ENCODE peak calls at places on chromosome 7, in ten cellular contexts. V is A549, O is endothelial cell of umbilical vein, R is adrenal gland, C is body of pancreas, M is IMR-90, K is Peyer's patch, G is transverse colon, B is right lobe of liver, F is stomach. X is an unnamed sample.

GRCh38 chr7:128210590-128211570 is 30.2 kb upstream of the LEP start:
- DNase-seq in V (no peak), O (no peak), R (no peak), C (no peak), M (no peak), K (no peak), G (no peak), B (no peak), F (no peak), X (no peak)

GRCh38 chr7:155731375-155731774 is 80.9 kb downstream of the SHH start:
- DNase-seq in V (no peak), O (no peak), R (no peak), C (no peak), M (no peak), K (peak; percentile 71), G (no peak), B (no peak), F (no peak), X (no peak)

GRCh38 chr7:155806096-155806871 is 6.0 kb downstream of the SHH start:
- DNase-seq in V (no peak), O (no peak), R (no peak), C (no peak), M (no peak), K (no peak), G (no peak), B (no peak), F (no peak), X (no peak)

GRCh38 chr7:12731214-12731656 is 43.8 kb downstream of the ARL4A start:
- DNase-seq in V (no peak), O (peak; percentile 83), R (no peak), C (no peak), M (peak; percentile 36), K (no peak), G (no peak), B (no peak), F (no peak), X (peak; percentile 70)

GRCh38 chr7:143490719-143491306 is 13.1 kb downstream of the TAS2R41 start:
- DNase-seq in V (no peak), O (peak; percentile 58), R (no peak), C (no peak), M (no peak), K (peak; percentile 64), G (no peak), B (peak; percentile 33), F (no peak), X (peak; percentile 54)

GRCh38 chr7:44665531-44666213 is 59.2 kb downstream of the OGDH start:
- DNase-seq in V (no peak), O (no peak), R (no peak), C (no peak), M (peak; percentile 76), K (no peak), G (no peak), B (no peak), F (no peak), X (no peak)

GRCh38 chr7:103299660-103300059 is 2.4 kb downstream of the PMPCB start:
- DNase-seq in V (no peak), O (no peak), R (no peak), C (no peak), M (no peak), K (no peak), G (no peak), B (no peak), F (no peak), X (peak; percentile 46)

GRCh38 chr7:88758355-88759215 is 915 bp upstream of the ZNF804B start:
- DNase-seq in V (no peak), O (peak; percentile 34), R (no peak), C (peak; percentile 47), M (no peak), K (no peak), G (no peak), B (peak; percentile 22), F (no peak), X (no peak)

GRCh38 chr7:107277331-107277730 is 108.5 kb downstream of the HBP1 start:
- DNase-seq in V (no peak), O (no peak), R (no peak), C (no peak), M (peak; percentile 4), K (no peak), G (no peak), B (no peak), F (no peak), X (no peak)

GRCh38 chr7:55132890-55133551 is 114.2 kb downstream of the EGFR start:
- DNase-seq in V (peak; percentile 88), O (peak; percentile 95), R (peak; percentile 77), C (peak; percentile 49), M (peak; percentile 100), K (peak; percentile 85), G (peak; percentile 56), B (no peak), F (peak; percentile 65), X (peak; percentile 15)

GRCh38 chr7:130990178-130990832 is 256.3 kb upstream of the KLF14 start:
- DNase-seq in V (no peak), O (no peak), R (no peak), C (no peak), M (no peak), K (peak; percentile 71), G (peak; percentile 75), B (no peak), F (peak; percentile 52), X (no peak)

GRCh38 chr7:157865351-157866165 is 528.8 kb downstream of the DNAJB6 start:
- DNase-seq in V (no peak), O (no peak), R (no peak), C (no peak), M (no peak), K (no peak), G (no peak), B (no peak), F (no peak), X (no peak)
- TF ChIP-seq POLR2A in V (no peak), O (no peak), R (no peak), C (no peak), M (no peak), K (no peak), G (no peak), B (no peak), F (no peak), X (no peak)

GRCh38 chr7:116588225-116588624 is 63.4 kb downstream of the CAV1 start:
- DNase-seq in V (no peak), O (peak; percentile 81), R (no peak), C (no peak), M (peak; percentile 82), K (no peak), G (no peak), B (no peak), F (no peak), X (peak; percentile 8)
- TF ChIP-seq CTCF in V (no peak), O (no peak), R (no peak), C (no peak), M (no peak), K (no peak), G (no peak), B (no peak), F (no peak), X (no peak)

DNA sequence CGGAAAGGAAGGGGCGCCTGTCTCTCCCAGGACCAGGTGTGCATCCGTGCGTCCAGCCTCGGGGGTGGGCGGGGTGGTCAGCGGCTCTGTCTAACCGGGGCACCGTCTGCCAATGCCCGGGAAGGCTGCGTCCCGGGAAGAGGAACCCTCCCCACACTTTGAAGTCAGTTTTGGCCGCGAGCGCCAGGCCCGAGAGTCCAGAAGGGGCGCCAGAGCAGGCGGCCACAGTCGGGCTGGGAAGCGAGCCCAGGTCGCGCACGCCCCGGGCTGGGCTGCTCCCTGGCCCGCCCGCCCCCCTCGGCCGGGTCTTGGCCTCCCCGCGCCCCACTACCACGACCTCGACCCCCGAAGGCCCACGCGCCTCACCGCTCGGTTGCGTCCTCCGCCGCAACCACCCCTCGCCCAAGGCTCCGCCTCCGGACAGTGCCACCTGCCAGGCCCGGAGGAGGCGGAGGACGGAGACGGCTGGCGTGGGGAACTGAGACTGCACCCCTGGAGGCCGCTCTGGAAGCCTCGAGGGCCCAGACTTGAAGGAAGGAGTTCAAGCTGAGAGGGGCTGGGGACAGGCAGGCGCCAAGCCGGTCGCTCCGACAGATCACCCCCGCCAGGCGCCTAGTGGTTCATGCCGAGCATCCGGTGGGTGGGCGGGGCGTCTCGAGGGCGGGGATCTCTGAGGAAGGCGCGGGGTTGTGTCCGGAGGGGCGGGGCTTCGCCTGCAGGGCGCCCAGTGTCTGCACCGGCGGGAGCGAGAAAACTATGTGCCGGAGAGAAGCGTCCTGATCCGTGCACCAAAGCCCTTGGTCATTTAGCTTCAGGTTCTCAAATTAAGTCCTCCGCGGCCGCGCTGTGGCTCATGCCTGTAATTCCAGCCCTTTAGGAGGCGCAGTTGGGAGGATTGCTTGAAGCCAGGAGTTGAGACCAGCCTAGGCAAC is at the start of gene BRAT1:
- DNase-seq in V (peak; percentile 94), O (peak; percentile 93), R (peak; percentile 97), C (peak; percentile 99), M (peak; percentile 90), K (peak; percentile 99), G (peak; percentile 98), B (peak; percentile 99), F (peak; percentile 99), X (peak; percentile 99)
- TF ChIP-seq POLR2A in V (peak; percentile 90), O (peak; percentile 55), R (peak; percentile 50), C (peak; percentile 73), M (peak; percentile 66), K (peak; percentile 61), G (peak; percentile 78), B (peak; percentile 65), F (no peak), X (peak; percentile 96)

GRCh38 chr7:170551-171363 is 21.6 kb upstream of the FAM20C start:
- DNase-seq in V (no peak), O (no peak), R (no peak), C (no peak), M (no peak), K (no peak), G (no peak), B (no peak), F (no peak), X (no peak)

GRCh38 chr7:171912-172515 is 20.4 kb upstream of the FAM20C start:
- DNase-seq in V (no peak), O (no peak), R (no peak), C (peak; percentile 4), M (no peak), K (no peak), G (no peak), B (no peak), F (no peak), X (no peak)

GRCh38 chr7:173120-173918 is 19.1 kb upstream of the FAM20C start:
- DNase-seq in V (no peak), O (no peak), R (no peak), C (no peak), M (no peak), K (no peak), G (no peak), B (no peak), F (no peak), X (no peak)

GRCh38 chr7:169854-170172 is 22.6 kb upstream of the FAM20C start:
- DNase-seq in V (no peak), O (no peak), R (no peak), C (no peak), M (no peak), K (no peak), G (no peak), B (no peak), F (no peak), X (no peak)

DNA sequence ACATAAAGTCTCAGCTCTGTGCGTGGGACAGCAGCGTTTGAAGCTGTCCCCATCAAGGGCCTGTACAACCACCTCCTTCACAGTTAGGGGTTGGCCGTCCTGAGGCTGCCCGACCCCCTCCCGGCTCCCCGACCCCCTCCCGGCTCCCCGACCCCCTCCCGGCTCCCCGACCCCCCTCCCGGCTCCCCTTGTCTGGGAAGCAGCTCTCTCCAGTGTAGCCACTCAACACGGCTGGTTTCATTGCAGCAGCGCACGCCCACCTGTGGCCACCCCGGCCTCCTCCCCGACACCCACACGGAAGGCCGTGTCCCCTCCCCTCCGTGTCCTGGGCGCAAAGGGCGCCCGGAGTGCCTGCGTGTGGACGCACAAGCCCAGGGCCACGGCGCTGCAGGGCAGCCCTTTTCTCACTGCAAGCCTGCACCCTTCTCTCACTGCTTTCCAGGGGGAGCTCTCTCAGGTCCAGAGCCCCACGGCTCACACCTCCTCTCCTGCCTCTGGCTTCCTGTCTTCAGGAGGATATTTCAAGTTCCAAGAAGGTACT is 20.9 kb upstream of the FAM20C start:
- DNase-seq in V (no peak), O (no peak), R (no peak), C (no peak), M (no peak), K (no peak), G (no peak), B (no peak), F (no peak), X (no peak)
- TF ChIP-seq CTCF in V (no peak), O (no peak), R (no peak), C (no peak), M (no peak), K (no peak), G (no peak), B (no peak), F (no peak), X (no peak)